ENCODE peak calls at places on chromosome X, in nine cellular contexts. J is tibial artery, R is hepatocyte, U is heart right ventricle, A is colonic mucosa, D is small intestine, X is OCI-LY7, F is IMR-90, Y is K562. N is an unnamed sample.

GRCh38 chrX:68647156-68647957 is at the start of gene STARD8:
- DNase-seq in A (no peak), X (no peak), Y (peak; percentile 55), U (peak; percentile 15), F (peak; percentile 45), J (peak; percentile 66), R (peak; percentile 41), D (no peak), N (peak; percentile 74)

GRCh38 chrX:38798956-38799355 is 2.3 kb upstream of the MID1IP1 start:
- DNase-seq in R (no peak), X (no peak), J (no peak), D (no peak), U (no peak), Y (no peak), F (peak; percentile 72), A (no peak), N (no peak)

GRCh38 chrX:130704053-130705038 is 198.7 kb downstream of the ENOX2 start:
- DNase-seq in F (peak; percentile 69), J (no peak), X (no peak), R (peak; percentile 12), U (no peak), A (no peak), D (peak; percentile 1), Y (peak; percentile 12), N (no peak)

GRCh38 chrX:9804444-9804843 is 18.2 kb downstream of the SHROOM2 start:
- DNase-seq in X (no peak), J (no peak), F (no peak), A (no peak), U (no peak), D (no peak), R (no peak), Y (no peak), N (no peak)

GRCh38 chrX:45806410-45807121 is 605.9 kb upstream of the DIPK2B start:
- DNase-seq in D (peak; percentile 41), U (no peak), J (no peak), R (peak; percentile 24), Y (no peak), X (no peak), F (peak; percentile 92), A (no peak), N (peak; percentile 67)

GRCh38 chrX:70176938-70177533 is at the start of gene DGAT2L6:
- DNase-seq in A (no peak), R (no peak), U (no peak), D (no peak), X (no peak), F (no peak), J (no peak), Y (peak; percentile 45), N (peak; percentile 47)

GRCh38 chrX:133440081-133440796 is 24.9 kb upstream of the GPC4 start:
- DNase-seq in F (no peak), U (no peak), X (no peak), J (no peak), A (no peak), Y (no peak), R (no peak), D (no peak), N (no peak)

GRCh38 chrX:39953027-39953426 is 144.7 kb downstream of the BCOR start:
- DNase-seq in J (no peak), R (no peak), U (no peak), Y (no peak), A (no peak), D (no peak), X (peak; percentile 86), F (no peak), N (no peak)

GRCh38 chrX:151789179-151789800 is 54.7 kb downstream of the CNGA2 start:
- DNase-seq in U (peak; percentile 9), F (peak; percentile 45), X (no peak), A (peak; percentile 25), D (no peak), J (peak; percentile 78), R (no peak), Y (no peak), N (peak; percentile 17)

GRCh38 chrX:122641136-122641535 is 542.9 kb upstream of the GRIA3 start:
- DNase-seq in A (no peak), X (no peak), D (no peak), R (no peak), Y (no peak), F (no peak), J (no peak), U (no peak), N (no peak)

GRCh38 chrX:49106930-49107329 is 16.6 kb downstream of the GPKOW start:
- DNase-seq in A (no peak), X (peak; percentile 24), R (peak; percentile 38), Y (peak; percentile 37), J (no peak), F (peak; percentile 52), U (no peak), D (peak; percentile 42), N (peak; percentile 16)

GRCh38 chrX:124231454-124231853 is 101.0 kb upstream of the TEX13D start:
- DNase-seq in F (no peak), D (no peak), A (no peak), R (no peak), Y (no peak), J (no peak), U (no peak), X (no peak), N (no peak)

GRCh38 chrX:13646154-13646549 is 6.8 kb upstream of the TCEANC start:
- DNase-seq in J (peak; percentile 67), U (peak; percentile 55), A (peak; percentile 64), F (peak; percentile 65), R (peak; percentile 75), D (peak; percentile 55), Y (peak; percentile 37), X (peak; percentile 28), N (peak; percentile 45)

GRCh38 chrX:131068945-131069719 is 11.0 kb downstream of the ARHGAP36 start:
- DNase-seq in J (no peak), X (no peak), R (peak; percentile 54), D (peak; percentile 1), Y (peak; percentile 61), A (no peak), F (no peak), U (no peak), N (no peak)

GRCh38 chrX:119692241-119693031 is 532 bp downstream of the SEPTIN6 start:
- DNase-seq in R (peak; percentile 36), Y (peak; percentile 65), J (peak; percentile 72), A (peak; percentile 58), X (peak; percentile 67), D (peak; percentile 32), F (peak; percentile 48), U (peak; percentile 29), N (peak; percentile 22)

GRCh38 chrX:56068274-56068758 is 163.8 kb upstream of the KLF8 start:
- DNase-seq in Y (no peak), D (no peak), A (no peak), F (no peak), X (no peak), R (no peak), U (no peak), J (no peak), N (no peak)

GRCh38 chrX:53294024-53294648 is 12.8 kb upstream of the IQSEC2 start:
- DNase-seq in R (no peak), Y (peak; percentile 38), U (no peak), A (no peak), F (peak; percentile 26), D (peak; percentile 47), J (no peak), X (peak; percentile 4), N (no peak)

GRCh38 chrX:39550795-39551361 is 546.9 kb downstream of the BCOR start:
- DNase-seq in X (no peak), Y (peak; percentile 67), A (no peak), R (no peak), U (no peak), F (no peak), D (no peak), J (no peak), N (no peak)

GRCh38 chrX:141619336-141619735 is 29.8 kb downstream of the SPANXA2 start:
- DNase-seq in R (no peak), F (peak; percentile 42), U (no peak), Y (no peak), X (no peak), J (no peak), A (no peak), D (no peak), N (no peak)

GRCh38 chrX:72269671-72270251 is 7.3 kb downstream of the RPS4X start:
- DNase-seq in Y (no peak), A (no peak), F (peak; percentile 83), R (no peak), X (no peak), U (peak; percentile 4), D (no peak), J (no peak), N (peak; percentile 81)

GRCh38 chrX:134692233-134692632 is 34.0 kb upstream of the PLAC1 start:
- DNase-seq in A (no peak), D (no peak), U (no peak), Y (no peak), X (no peak), R (no peak), F (no peak), J (no peak), N (no peak)
- H3K4me1 ChIP-seq in A (no peaks in the 10 kb centered on the region), D (no peaks in the 10 kb centered on the region), U (no peaks in the 10 kb centered on the region), Y (no peaks in the 10 kb centered on the region), X (no peaks in the 10 kb centered on the region), R (no peaks in the 10 kb centered on the region), F (peaks cover 3% of the 10 kb centered on the region), J (no peaks in the 10 kb centered on the region), N (peaks cover 17% of the 10 kb centered on the region)

DNA sequence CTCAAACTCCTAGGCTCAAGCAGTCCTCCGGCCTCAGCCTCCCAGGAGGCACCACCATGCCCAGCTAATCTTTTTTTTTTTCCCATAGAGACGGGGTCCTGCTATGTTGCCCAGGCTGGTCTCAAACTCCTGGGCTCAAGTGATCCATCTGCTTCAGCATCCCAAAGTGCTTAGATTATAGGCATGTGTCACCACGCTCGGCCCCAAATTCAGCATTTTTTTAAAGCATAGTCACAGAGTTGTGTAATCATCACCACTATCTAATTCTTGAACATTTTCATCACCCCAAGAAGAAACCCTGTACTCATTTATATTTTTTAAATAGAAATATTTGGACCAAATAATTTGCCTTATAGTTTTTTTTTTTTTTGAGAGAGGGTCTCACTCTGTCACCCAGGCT is 10.3 kb downstream of the CENPI start:
- DNase-seq in Y (no peak), R (no peak), F (peak; percentile 77), A (no peak), U (no peak), J (no peak), D (no peak), X (no peak), N (no peak)
- H3K4me3 ChIP-seq in Y (no peak overlapping the region), R (no peak overlapping the region), F (no peak overlapping the region), A (no peak overlapping the region), U (no peak overlapping the region), J (no peak overlapping the region), D (no peak overlapping the region), X (no peak overlapping the region), N (no peak overlapping the region)

GRCh38 chrX:66035667-66036066 is 4.2 kb downstream of the VSIG4 start:
- DNase-seq in D (no peak), R (no peak), X (no peak), F (no peak), U (no peak), Y (no peak), J (no peak), A (no peak), N (no peak)
- H3K27ac ChIP-seq in D (no peak overlapping the region), R (no peak overlapping the region), X (no peak overlapping the region), F (no peak overlapping the region), U (no peak overlapping the region), Y (no peak overlapping the region), J (no peak overlapping the region), A (no peak overlapping the region), N (no peak overlapping the region)

DNA sequence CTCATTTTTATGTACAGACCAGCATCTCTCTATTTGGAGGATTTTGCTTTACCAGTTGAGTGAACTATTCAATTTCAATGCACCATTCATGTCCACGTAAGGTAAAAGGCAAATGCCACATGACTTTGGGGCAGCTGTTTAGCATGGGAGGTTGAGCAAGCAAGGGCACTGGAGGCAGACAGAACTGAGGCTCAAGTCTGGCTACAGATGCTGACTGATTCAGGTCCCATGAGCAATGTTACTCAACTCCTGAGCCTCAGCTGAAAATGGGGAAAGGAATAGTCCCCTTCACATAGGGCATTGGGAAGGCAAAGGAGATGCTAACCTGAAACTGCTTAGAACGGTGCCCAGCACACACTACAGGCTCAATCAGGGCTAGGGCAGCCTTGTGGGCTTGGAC is 93.0 kb upstream of the MTM1 start:
- DNase-seq in J (no peak), X (no peak), U (no peak), F (peak; percentile 7), Y (no peak), R (no peak), A (no peak), D (no peak), N (no peak)
- H3K4me1 ChIP-seq in J (no peaks in the 10 kb centered on the region), X (peaks cover 12% of the 10 kb centered on the region), U (no peaks in the 10 kb centered on the region), F (peaks cover 5% of the 10 kb centered on the region), Y (no peaks in the 10 kb centered on the region), R (no peaks in the 10 kb centered on the region), A (no peaks in the 10 kb centered on the region), D (no peaks in the 10 kb centered on the region), N (no peaks in the 10 kb centered on the region)

N was measured in SJSA1.